ENCODE peak calls at places on chromosomes 7 and 10, in five cellular contexts. P is ascending aorta, V is body of pancreas, S is HCT116, J is cardiac muscle cell. I is an unnamed sample.

GRCh38 chr7:83413425-83413824 is 235.5 kb downstream of the SEMA3E start:
- DNase-seq in J (no peak), V (no peak), S (no peak), P (no peak), I (no peak)

GRCh38 chr10:85067955-85068354 is 739.6 kb downstream of the CCSER2 start:
- DNase-seq in J (no peak), V (no peak), P (no peak), S (no peak), I (no peak)

GRCh38 chr7:29328811-29329210 is 134.2 kb downstream of the CHN2 start:
- DNase-seq in J (no peak), V (no peak), S (no peak), P (no peak), I (no peak)

GRCh38 chr10:124268976-124269375 is 149.7 kb downstream of the OAT start:
- DNase-seq in V (no peak), J (no peak), P (no peak), S (no peak), I (no peak)

GRCh38 chr10:3806603-3807002 is 21.6 kb upstream of the KLF6 start:
- DNase-seq in P (no peak), J (no peak), V (peak; percentile 52), S (no peak), I (no peak)

GRCh38 chr10:15168781-15169554 is 475 bp upstream of the NMT2 start:
- DNase-seq in J (peak; percentile 99), V (peak; percentile 96), P (peak; percentile 69), S (peak; percentile 92), I (peak; percentile 42)

GRCh38 chr7:131431289-131431688 is 103.6 kb downstream of the MKLN1 start:
- DNase-seq in J (no peak), S (no peak), V (peak; percentile 42), P (no peak), I (no peak)

GRCh38 chr10:28620251-28620650 is 57.1 kb upstream of the BAMBI start:
- DNase-seq in V (no peak), J (no peak), S (no peak), P (no peak), I (no peak)

GRCh38 chr10:4474829-4475228 is 351.2 kb upstream of the AKR1E2 start:
- DNase-seq in V (no peak), P (no peak), J (no peak), S (no peak), I (no peak)

GRCh38 chr7:51161937-51162336 is 154.7 kb downstream of the COBL start:
- DNase-seq in S (no peak), V (no peak), P (no peak), J (no peak), I (no peak)

GRCh38 chr10:45001382-45002148 is 842 bp downstream of the ZNF22 start:
- DNase-seq in V (peak; percentile 89), J (peak; percentile 62), S (no peak), P (no peak), I (peak; percentile 69)
- TF ChIP-seq CTCF in V (no peak), J (peak; percentile 24), S (no peak), P (no peak), I (peak; percentile 27)

GRCh38 chr10:80271416-80271815 is 18.0 kb downstream of the MAT1A start:
- DNase-seq in J (no peak), S (no peak), P (no peak), V (no peak), I (no peak)
- H3K4me3 ChIP-seq in J (no peak overlapping the region), S (no peak overlapping the region), P (no peak overlapping the region), V (no peak overlapping the region), I (no peak overlapping the region)

DNA sequence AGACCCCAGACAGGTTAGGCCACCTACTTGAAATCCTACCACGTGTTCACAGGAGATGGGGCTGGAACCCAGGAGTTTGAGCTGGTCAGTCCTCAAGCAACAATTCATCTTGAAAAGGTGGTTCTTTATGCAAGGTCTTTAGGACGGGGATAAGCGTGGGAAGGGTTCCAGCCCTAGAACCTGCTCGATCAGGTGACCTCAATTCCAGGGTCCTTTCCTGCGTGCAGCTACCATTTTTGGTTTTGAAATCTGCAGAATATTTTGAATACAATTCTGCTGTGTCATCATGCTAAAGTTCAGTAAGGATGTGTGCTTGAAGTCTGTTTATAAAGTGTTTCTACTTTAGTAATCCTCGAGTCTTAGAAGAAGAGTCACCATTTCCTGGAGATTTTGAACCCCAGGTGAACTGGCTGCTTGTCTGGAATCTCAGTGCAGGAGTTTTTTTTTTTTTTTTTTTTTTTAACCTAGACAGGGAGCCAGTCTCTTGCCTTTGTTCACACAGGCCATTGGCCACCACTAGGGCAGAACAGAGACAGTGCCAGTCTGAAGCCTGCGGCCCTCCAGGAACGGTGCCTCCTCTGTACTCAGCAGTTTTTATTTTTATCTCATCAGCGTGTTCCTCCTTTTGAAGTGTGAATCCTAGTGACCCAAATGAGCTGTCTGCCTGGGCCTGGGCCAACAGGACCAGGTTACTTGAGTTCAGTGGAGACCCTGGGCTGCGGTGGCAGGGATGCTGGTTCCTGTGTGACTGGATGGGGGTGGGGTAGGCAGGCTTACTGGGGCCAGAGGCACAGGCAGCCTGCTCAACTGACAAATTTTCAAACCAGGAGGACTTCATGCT is 54.6 kb downstream of the EEPD1 start:
- DNase-seq in S (no peak), P (peak; percentile 53), J (peak; percentile 70), V (peak; percentile 79), I (peak; percentile 77)
- TF ChIP-seq CTCF in S (no peak), P (peak; percentile 21), J (no peak), V (peak; percentile 8), I (peak; percentile 38)

GRCh38 chr10:110007701-110008517 is at the start of gene ADD3:
- DNase-seq in P (peak; percentile 77), S (peak; percentile 78), J (peak; percentile 100), V (peak; percentile 92), I (no peak)

GRCh38 chr10:110011679-110012078 is 3.9 kb downstream of the ADD3 start:
- DNase-seq in V (no peak), P (no peak), S (no peak), J (no peak), I (no peak)

GRCh38 chr10:110008518-110009339 is 945 bp downstream of the ADD3 start:
- DNase-seq in J (peak; percentile 42), V (peak; percentile 82), P (peak; percentile 14), S (no peak), I (no peak)

GRCh38 chr10:110007171-110007700 is 548 bp upstream of the ADD3 start:
- DNase-seq in V (no peak), P (peak; percentile 16), S (no peak), J (no peak), I (no peak)

GRCh38 chr10:110010076-110011069 is 2.6 kb downstream of the ADD3 start:
- DNase-seq in P (no peak), J (no peak), V (no peak), S (no peak), I (no peak)
- H3K4me3 ChIP-seq in P (peak overlapping the region; percentile 68), J (peak overlapping the region; percentile 60), V (no peak overlapping the region), S (no peak overlapping the region), I (peak overlapping the region; percentile 87)

DNA sequence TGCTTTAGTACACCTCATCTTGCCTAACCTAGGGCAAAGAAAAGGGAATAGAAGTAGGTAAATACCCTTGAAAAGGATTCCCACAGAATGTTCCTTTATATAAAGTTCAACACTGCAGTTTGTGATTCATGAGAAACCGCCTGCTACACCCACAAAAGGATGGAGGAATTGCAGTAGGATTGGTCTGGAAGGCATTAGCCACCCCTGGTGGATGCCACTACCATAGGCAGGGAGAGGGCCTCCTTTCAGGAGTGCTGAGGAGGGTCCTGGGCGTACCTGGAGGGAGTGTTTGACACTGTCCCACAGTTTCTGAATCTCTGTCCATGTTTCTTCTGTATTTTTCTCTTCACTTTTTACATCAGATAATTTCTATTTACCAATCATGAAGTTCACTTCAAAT is 221.8 kb upstream of the TMEM72 start:
- DNase-seq in J (no peak), P (no peak), V (no peak), S (no peak), I (no peak)
- TF ChIP-seq CTCF in J (peak; percentile 28), P (no peak), V (no peak), S (no peak), I (peak; percentile 61)